ENCODE peak calls at places on chromosomes 13 and 19, in five cellular contexts. Z, X, A, U and S are unnamed samples.

GRCh38 chr13:96650301-96650886 is 343.9 kb downstream of the OXGR1 start:
- DNase-seq in U (peak), Z (no peak), X (peak), A (no peak), S (no peak)

GRCh38 chr13:112844879-112845278 is 124.1 kb upstream of the MCF2L start:
- DNase-seq in A (no peak), X (no peak), Z (no peak), U (no peak), S (no peak)

GRCh38 chr19:46115396-46116109 is 8.9 kb downstream of the IGFL3 start:
- DNase-seq in Z (peak), U (peak), A (no peak), X (no peak), S (no peak)

GRCh38 chr13:113063091-113063491 is 42.5 kb upstream of the F7 start:
- DNase-seq in U (no peak), X (no peak), A (no peak), Z (no peak), S (no peak)

GRCh38 chr19:12880551-12881171 is 588 bp downstream of the DNASE2 start:
- DNase-seq in U (no peak), Z (peak), X (no peak), A (no peak), S (no peak)

GRCh38 chr19:10826846-10827245 is 9.2 kb downstream of the TMED1 start:
- DNase-seq in X (no peak), U (no peak), Z (no peak), A (no peak), S (no peak)

GRCh38 chr13:38385152-38385891 is 35.7 kb downstream of the UFM1 start:
- DNase-seq in A (no peak), Z (no peak), X (no peak), U (no peak), S (no peak)

GRCh38 chr13:114258589-114258988 is 22.8 kb upstream of the UPF3A start:
- DNase-seq in U (no peak), A (no peak), X (no peak), Z (no peak), S (no peak)

GRCh38 chr19:40274585-40275544 is 10.3 kb downstream of the AKT2 start:
- DNase-seq in A (no peak), Z (no peak), U (no peak), X (no peak), S (no peak)

GRCh38 chr13:25018729-25019115 is 77.2 kb upstream of the PABPC3 start:
- DNase-seq in A (no peak), U (no peak), X (no peak), Z (no peak), S (no peak)

GRCh38 chr13:36788276-36788675 is 30.7 kb upstream of the RFXAP start:
- DNase-seq in U (no peak), Z (peak), A (no peak), X (no peak), S (no peak)

GRCh38 chr13:91719033-91719432 is 320.6 kb downstream of the GPC5 start:
- DNase-seq in U (peak), Z (peak), X (no peak), A (no peak), S (no peak)

GRCh38 chr13:87884874-87885273 is 213.7 kb downstream of the SLITRK5 start:
- DNase-seq in X (no peak), A (peak), Z (peak), U (peak), S (peak)

GRCh38 chr19:44649578-44650145 is 6.0 kb downstream of the PVR start:
- DNase-seq in A (no peak), Z (no peak), X (no peak), U (no peak), S (no peak)

GRCh38 chr13:49985129-49985528 is 11.7 kb upstream of the TRIM13 start:
- DNase-seq in A (no peak), Z (no peak), X (no peak), U (no peak), S (no peak)

GRCh38 chr13:97127842-97128241 is 94.3 kb upstream of the MBNL2 start:
- DNase-seq in Z (no peak), A (no peak), X (peak), U (peak), S (no peak)

GRCh38 chr13:92537485-92537884 is 689.1 kb upstream of the GPC6 start:
- DNase-seq in X (peak), A (no peak), Z (no peak), U (no peak), S (no peak)

GRCh38 chr13:77325371-77325941 is 1.4 kb downstream of the MYCBP2 start:
- DNase-seq in U (peak), A (no peak), Z (no peak), X (no peak), S (no peak)

GRCh38 chr13:51589793-51590192 is 5.5 kb downstream of the WDFY2 start:
- DNase-seq in A (no peak), U (peak), X (no peak), Z (no peak), S (no peak)

GRCh38 chr19:439167-439900 is 21.5 kb downstream of the SHC2 start:
- DNase-seq in Z (no peak), A (no peak), X (no peak), U (no peak), S (no peak)

GRCh38 chr13:108929532-108929931 is 300.1 kb downstream of the MYO16 start:
- DNase-seq in Z (no peak), X (no peak), U (no peak), A (no peak), S (no peak)

GRCh38 chr13:93726173-93727019 is 499.8 kb downstream of the GPC6 start:
- DNase-seq in Z (no peak), A (no peak), U (no peak), X (no peak), S (no peak)

GRCh38 chr13:77544765-77545316 is 9.3 kb downstream of the SCEL start:
- DNase-seq in X (no peak), U (no peak), Z (no peak), A (no peak), S (no peak)

GRCh38 chr19:4583961-4584669 is 24.6 kb upstream of the SEMA6B start:
- DNase-seq in X (no peak), U (peak), Z (no peak), A (no peak), S (peak)

GRCh38 chr13:67043901-67044300 is 186.2 kb downstream of the PCDH9 start:
- DNase-seq in X (no peak), A (no peak), U (no peak), Z (peak), S (no peak)

GRCh38 chr19:1910169-1910568 is 5.0 kb downstream of the ADAT3 start:
- DNase-seq in U (peak), Z (peak), A (no peak), X (no peak), S (no peak)

GRCh38 chr19:677201-677600 is 1.0 kb downstream of the FSTL3 start:
- DNase-seq in A (no peak), Z (peak), X (peak), U (peak), S (no peak)

GRCh38 chr13:30204564-30204963 is 102.8 kb downstream of the KATNAL1 start:
- DNase-seq in U (no peak), Z (no peak), A (no peak), X (no peak), S (no peak)
- H3K4me3 ChIP-seq in U (no peak), Z (no peak), A (no peak), X (no peak), S (no peak)

GRCh38 chr13:99199541-99200432 is 867 bp upstream of the UBAC2 start:
- DNase-seq in A (no peak), X (no peak), Z (no peak), U (peak), S (no peak)
- H2BK5ac ChIP-seq in A (peak), X (peak), Z (peak), U (no peak), S (peak)

DNA sequence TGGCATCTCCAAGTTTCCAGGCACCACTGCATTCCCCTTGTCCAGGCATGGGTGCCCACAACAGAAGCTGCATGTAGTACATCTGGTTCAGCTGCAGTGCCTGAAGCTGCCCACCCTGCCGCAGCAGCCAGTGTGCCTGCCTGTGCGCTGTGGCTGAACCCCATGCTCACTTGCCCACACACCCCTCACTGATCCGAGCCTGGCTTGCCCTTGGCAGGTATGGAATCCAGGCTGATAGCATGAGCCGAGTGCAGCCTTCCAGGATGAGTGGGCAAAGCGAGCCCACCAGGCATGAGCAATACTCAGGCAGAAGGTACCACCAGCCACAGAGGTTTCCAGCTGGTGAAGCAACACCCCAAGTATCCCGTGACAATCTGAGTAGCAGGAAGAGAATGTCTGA is 280.3 kb upstream of the KLF12 start:
- DNase-seq in U (no peak), A (no peak), X (no peak), Z (no peak), S (no peak)
- H3K14ac ChIP-seq in U (no peak), A (no peak), X (no peak), Z (no peak), S (peak)

GRCh38 chr19:15177269-15178116 is 23.3 kb downstream of the NOTCH3 start:
- DNase-seq in U (peak), Z (peak), A (peak), X (peak), S (peak)
- H3K4me3 ChIP-seq in U (no peak), Z (no peak), A (no peak), X (no peak), S (peak)

GRCh38 chr13:40336228-40337221 is 329.9 kb downstream of the FOXO1 start:
- DNase-seq in Z (no peak), A (no peak), X (no peak), U (no peak), S (no peak)
- H2BK5ac ChIP-seq in Z (no peak), A (no peak), X (peak), U (no peak), S (no peak)

GRCh38 chr13:98439136-98439828 is 137.6 kb downstream of the STK24 start:
- DNase-seq in X (no peak), U (no peak), A (no peak), Z (no peak), S (no peak)
- H3K14ac ChIP-seq in X (no peak), U (no peak), A (no peak), Z (no peak), S (no peak)

GRCh38 chr19:18007939-18008673 is at the start of gene ARRDC2:
- DNase-seq in A (peak), Z (peak), X (peak), U (peak), S (peak)

GRCh38 chr19:18008814-18009213 is 844 bp downstream of the ARRDC2 start:
- DNase-seq in Z (no peak), U (no peak), X (no peak), A (no peak), S (no peak)

GRCh38 chr19:18009412-18010066 is 1.6 kb downstream of the ARRDC2 start:
- DNase-seq in X (no peak), Z (peak), A (no peak), U (peak), S (no peak)

GRCh38 chr19:18007605-18007938 is 398 bp upstream of the ARRDC2 start:
- DNase-seq in Z (no peak), U (no peak), A (no peak), X (peak), S (no peak)

GRCh38 chr19:18006895-18007604 is 920 bp upstream of the ARRDC2 start:
- DNase-seq in A (no peak), U (peak), Z (peak), X (peak), S (peak)
- H3K4me3 ChIP-seq in A (peak), U (peak), Z (peak), X (peak), S (peak)

DNA sequence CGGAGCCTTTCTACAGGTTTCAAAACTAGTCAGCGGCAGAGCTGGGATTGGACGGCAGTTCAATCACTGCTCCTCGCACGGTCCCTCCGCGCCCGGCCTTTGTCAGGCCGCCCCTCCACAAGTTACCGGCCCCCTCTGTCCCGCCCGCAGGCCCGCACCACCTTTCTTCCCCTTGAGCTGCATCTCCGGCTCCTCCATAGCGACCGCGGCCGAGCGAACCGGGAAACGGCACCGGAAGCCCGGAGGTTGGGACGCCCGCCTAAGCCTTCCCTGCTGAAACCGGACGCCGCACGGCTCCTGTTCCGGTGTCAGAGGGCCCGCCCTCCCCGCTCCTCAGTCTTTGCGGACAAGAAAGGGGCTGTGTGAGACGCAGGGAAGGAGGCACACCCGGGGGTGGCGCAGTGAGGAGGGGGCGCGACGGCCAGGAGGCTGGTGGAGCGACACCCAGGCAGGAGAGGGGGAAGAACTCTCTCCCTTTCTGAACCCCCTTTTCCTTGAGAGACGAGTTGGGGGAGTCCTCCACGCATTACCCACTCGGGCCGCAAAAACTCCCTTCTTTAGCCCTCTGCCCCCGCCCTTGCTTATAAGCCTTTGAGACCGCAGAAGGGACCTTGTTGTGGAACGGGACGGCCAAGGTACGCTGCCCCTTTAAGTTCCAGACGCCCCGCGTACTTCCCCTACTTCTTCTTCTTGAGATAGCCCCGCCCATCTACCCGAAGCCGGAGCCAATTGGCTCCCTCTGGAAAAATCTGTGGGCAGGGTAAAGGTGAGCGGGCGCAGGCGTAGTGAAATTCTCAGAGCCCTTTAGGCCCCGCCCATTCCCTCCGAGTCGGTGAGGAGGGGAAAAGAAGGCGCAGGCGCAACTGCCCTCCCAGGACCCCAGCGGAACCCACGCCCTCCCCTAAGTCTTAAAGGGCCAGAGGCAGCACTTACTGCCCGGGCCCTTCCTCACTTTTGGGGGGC is at the start of the genes BORCS8 and RFXANK:
- DNase-seq in A (peak), Z (peak), U (peak), X (peak), S (peak)
- H2BK5ac ChIP-seq in A (peak), Z (peak), U (peak), X (peak), S (peak)

GRCh38 chr19:6471076-6471475 is 7.0 kb downstream of the CRB3 start:
- DNase-seq in U (no peak), A (no peak), X (no peak), Z (no peak), S (no peak)
- H3K14ac ChIP-seq in U (no peak), A (no peak), X (no peak), Z (no peak), S (no peak)

GRCh38 chr19:50476943-50477264 is 256 bp upstream of the GARIN5A start:
- DNase-seq in X (no peak), U (no peak), Z (no peak), A (no peak), S (no peak)

GRCh38 chr19:50475101-50475568 is 1.2 kb upstream of the EMC10 start:
- DNase-seq in Z (no peak), U (no peak), A (no peak), X (no peak), S (no peak)

GRCh38 chr19:50477751-50478515 is 1.3 kb upstream of the GARIN5A start:
- DNase-seq in A (no peak), Z (no peak), U (no peak), X (no peak), S (no peak)

GRCh38 chr19:50476224-50476942 is at the start of the genes EMC10 and GARIN5A:
- DNase-seq in U (peak), A (peak), Z (peak), X (peak), S (peak)

GRCh38 chr19:50475736-50476223 is 527 bp upstream of the EMC10 start:
- DNase-seq in U (no peak), A (no peak), X (no peak), Z (no peak), S (no peak)
- H3K4me3 ChIP-seq in U (peak), A (peak), X (peak), Z (peak), S (no peak)